ENCODE peak calls at places on chromosomes 16 and 17, in nine cellular contexts. V is lung, H is SJSA1, R is Caki2, K is EH, J is ACHN, N is caudate nucleus, T is GM23248, W is AG20443. X is an unnamed sample.

GRCh38 chr17:60303406-60304099 is 88.4 kb downstream of the USP32 start:
- DNase-seq in T (no peak), H (no peak), N (no peak), R (no peak), V (no peak), J (no peak), W (no peak), K (no peak), X (no peak)

GRCh38 chr17:78390241-78391050 is 12.0 kb downstream of the PGS1 start:
- DNase-seq in H (peak), T (peak), R (peak), W (peak), N (no peak), K (peak), V (no peak), J (peak), X (peak)

GRCh38 chr17:69250641-69251040 is 22.0 kb upstream of the ABCA10 start:
- DNase-seq in V (no peak), K (peak), R (no peak), H (no peak), N (no peak), J (no peak), T (peak), W (no peak), X (peak)

GRCh38 chr17:79852748-79853147 is 13.5 kb upstream of the CBX4 start:
- DNase-seq in N (no peak), T (peak), H (no peak), J (peak), V (no peak), W (peak), R (peak), K (peak), X (peak)

GRCh38 chr17:59219992-59220327 is 351 bp upstream of the GDPD1 start:
- DNase-seq in H (no peak), W (no peak), T (no peak), V (no peak), K (no peak), R (no peak), J (no peak), N (no peak), X (no peak)

GRCh38 chr16:71230122-71230845 is at the start of gene HYDIN:
- DNase-seq in T (peak), J (peak), N (peak), K (peak), H (peak), R (peak), W (peak), V (peak), X (peak)

GRCh38 chr16:87744750-87745514 is 20.9 kb downstream of the KLHDC4 start:
- DNase-seq in W (no peak), H (no peak), K (no peak), R (peak), T (no peak), N (no peak), V (no peak), J (no peak), X (no peak)

GRCh38 chr17:62819511-62820221 is 11.6 kb upstream of the MARCHF10 start:
- DNase-seq in T (peak), H (peak), J (peak), R (peak), N (no peak), W (peak), V (peak), K (peak), X (peak)

GRCh38 chr16:85286066-85286712 is 173.9 kb upstream of the CIBAR2 start:
- DNase-seq in J (no peak), W (peak), R (no peak), V (peak), T (peak), K (peak), N (peak), H (no peak), X (peak)

GRCh38 chr16:11484691-11485258 is 101.9 kb downstream of the LITAF start:
- DNase-seq in H (no peak), V (no peak), K (peak), T (peak), N (no peak), R (no peak), W (peak), J (no peak), X (peak)

GRCh38 chr16:8572919-8573724 is 17.2 kb downstream of the TMEM114 start:
- DNase-seq in R (peak), K (peak), H (no peak), W (peak), V (no peak), T (peak), J (peak), N (no peak), X (peak)

GRCh38 chr17:48051278-48051677 is 3.1 kb downstream of the NFE2L1 start:
- DNase-seq in R (no peak), N (no peak), J (no peak), T (no peak), V (no peak), K (no peak), H (no peak), W (no peak), X (no peak)

X was measured in EL.